ENCODE peak calls at places on chromosomes 11 and 22, in eight cellular contexts. D is A549, G is uterus, L is Caco-2, S is cardiac muscle cell, I is transverse colon, N is ovary, C is spleen. H is an unnamed sample. For H3K4me1, the result is how much of the 10 kb centered on the place peaks cover.

GRCh38 chr11:133907841-133908241 is 48.9 kb downstream of the IGSF9B start:
- DNase-seq in D (no peak), G (no peak), L (no peak), S (no peak), I (no peak), N (no peak), C (peak), H (no peak)

GRCh38 chr22:30870451-30871345 is 97.9 kb downstream of the MORC2 start:
- DNase-seq in D (no peak), G (peak), L (peak), S (no peak), I (peak), N (peak), C (peak), H (peak)

GRCh38 chr11:66281001-66281400 is 3.0 kb downstream of the CNIH2 start:
- DNase-seq in D (no peak), G (no peak), L (no peak), S (no peak), I (no peak), N (no peak), C (no peak), H (no peak)

GRCh38 chr22:20653012-20653794 is 120.7 kb upstream of the SERPIND1 start:
- DNase-seq in D (no peak), G (no peak), L (no peak), S (no peak), I (no peak), N (no peak), C (no peak), H (peak)

GRCh38 chr11:131894615-131895544 is 524.5 kb downstream of the NTM start:
- DNase-seq in D (no peak), G (no peak), L (no peak), S (peak), I (no peak), N (no peak), C (no peak), H (no peak)

GRCh38 chr11:34609850-34610249 is 11.0 kb upstream of the EHF start:
- DNase-seq in D (peak), G (no peak), L (no peak), S (no peak), I (no peak), N (no peak), C (no peak), H (no peak)

GRCh38 chr22:37822079-37822833 is 926 bp upstream of the GALR3 start:
- DNase-seq in D (no peak), G (no peak), L (no peak), S (no peak), I (no peak), N (no peak), C (no peak), H (no peak)

GRCh38 chr11:79087238-79087956 is 353.4 kb downstream of the TENM4 start:
- DNase-seq in D (peak), G (no peak), L (peak), S (peak), I (no peak), N (no peak), C (no peak), H (no peak)

GRCh38 chr11:83272627-83273026 is 13.5 kb downstream of the CCDC90B start:
- DNase-seq in D (no peak), G (no peak), L (no peak), S (peak), I (no peak), N (no peak), C (no peak), H (no peak)

GRCh38 chr11:92885600-92885999 is 83.9 kb upstream of the MTNR1B start:
- DNase-seq in D (no peak), G (no peak), L (no peak), S (no peak), I (no peak), N (no peak), C (no peak), H (no peak)

GRCh38 chr22:42996646-42997365 is 18.1 kb downstream of the PACSIN2 start:
- DNase-seq in D (no peak), G (peak), L (no peak), S (peak), I (no peak), N (no peak), C (no peak), H (no peak)

GRCh38 chr11:28878025-28878424 is 769.8 kb downstream of the METTL15 start:
- DNase-seq in D (peak), G (no peak), L (no peak), S (peak), I (no peak), N (no peak), C (no peak), H (no peak)

GRCh38 chr11:8220261-8221024 is 43.2 kb downstream of the LMO1 start:
- DNase-seq in D (no peak), G (no peak), L (no peak), S (no peak), I (no peak), N (no peak), C (peak), H (no peak)

GRCh38 chr11:32671051-32671450 is 87.4 kb downstream of the EIF3M start:
- DNase-seq in D (no peak), G (no peak), L (no peak), S (peak), I (no peak), N (no peak), C (no peak), H (no peak)

GRCh38 chr11:6568191-6568918 is 35.1 kb downstream of the RRP8 start:
- DNase-seq in D (peak), G (no peak), L (no peak), S (peak), I (no peak), N (peak), C (no peak), H (no peak)

GRCh38 chr11:18393581-18394299 is 623 bp upstream of the LDHA start:
- DNase-seq in D (no peak), G (no peak), L (no peak), S (no peak), I (no peak), N (peak), C (peak), H (peak)

GRCh38 chr11:109121173-109121938 is 300.6 kb upstream of the C11orf87 start:
- DNase-seq in D (no peak), G (no peak), L (no peak), S (no peak), I (no peak), N (no peak), C (no peak), H (no peak)

GRCh38 chr11:35545604-35546003 is 20.2 kb upstream of the PAMR1 start:
- DNase-seq in D (no peak), G (no peak), L (no peak), S (no peak), I (no peak), N (no peak), C (no peak), H (no peak)

GRCh38 chr11:6746086-6746618 is 25.6 kb downstream of the OR2AG2 start:
- DNase-seq in D (no peak), G (no peak), L (no peak), S (peak), I (peak), N (no peak), C (peak), H (no peak)

GRCh38 chr11:46242961-46243795 is 34.3 kb upstream of the CREB3L1 start:
- DNase-seq in D (peak), G (peak), L (peak), S (peak), I (peak), N (peak), C (peak), H (peak)

GRCh38 chr11:130490682-130491449 is 42.4 kb downstream of the ADAMTS15 start:
- DNase-seq in D (no peak), G (no peak), L (no peak), S (no peak), I (no peak), N (no peak), C (no peak), H (no peak)

GRCh38 chr11:68845351-68846002 is 3.8 kb upstream of the CPT1A start:
- DNase-seq in D (no peak), G (no peak), L (no peak), S (no peak), I (no peak), N (no peak), C (no peak), H (no peak)

GRCh38 chr11:2944953-2945756 is 15.9 kb upstream of the PHLDA2 start:
- DNase-seq in D (no peak), G (peak), L (no peak), S (peak), I (peak), N (peak), C (peak), H (peak)

GRCh38 chr11:116073854-116074837 is 569.9 kb upstream of the CADM1 start:
- DNase-seq in D (no peak), G (peak), L (peak), S (peak), I (no peak), N (no peak), C (no peak), H (no peak)

GRCh38 chr22:24155597-24156145 is 25.6 kb upstream of the SUSD2 start:
- DNase-seq in D (peak), G (peak), L (no peak), S (peak), I (peak), N (peak), C (peak), H (peak)

GRCh38 chr22:24153959-24154358 is 27.3 kb upstream of the SUSD2 start:
- DNase-seq in D (no peak), G (no peak), L (no peak), S (no peak), I (no peak), N (no peak), C (no peak), H (no peak)

GRCh38 chr22:24156146-24156914 is 25.0 kb upstream of the SUSD2 start:
- DNase-seq in D (no peak), G (no peak), L (no peak), S (peak), I (peak), N (peak), C (peak), H (no peak)

GRCh38 chr22:24153353-24153752 is 27.9 kb upstream of the SUSD2 start:
- DNase-seq in D (no peak), G (no peak), L (no peak), S (peak), I (peak), N (no peak), C (peak), H (no peak)

DNA sequence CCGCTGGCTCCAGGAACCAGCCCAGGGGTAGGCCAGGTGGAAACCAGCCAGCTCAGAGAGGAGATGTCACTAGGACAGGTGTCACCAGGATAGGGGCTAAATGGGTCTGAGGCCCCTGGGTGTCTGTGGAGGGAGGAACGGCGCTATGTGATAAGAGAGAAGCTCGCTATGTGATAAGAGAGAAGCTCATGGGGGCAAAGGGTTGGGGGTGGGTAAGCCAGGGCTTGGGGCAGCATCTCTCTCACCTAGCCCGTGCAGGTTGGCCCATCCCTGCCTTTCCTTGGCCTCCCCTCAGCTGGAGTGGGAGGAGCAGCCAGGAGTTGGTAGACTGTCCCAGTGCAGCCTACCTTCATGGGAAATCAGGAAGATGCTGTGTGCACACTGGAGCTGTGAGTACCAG is 26.5 kb upstream of the SUSD2 start:
- DNase-seq in D (no peak), G (no peak), L (no peak), S (no peak), I (no peak), N (no peak), C (no peak), H (no peak)
- H3K4me1 ChIP-seq in D (under half), G (under half), L (under half), S (half or more), I (under half), N (under half), C (under half), H (under half)

GRCh38 chr11:61103851-61104423 is 1.6 kb downstream of the CD5 start:
- DNase-seq in D (no peak), G (no peak), L (no peak), S (no peak), I (no peak), N (no peak), C (peak), H (no peak)

GRCh38 chr11:61107888-61108287 is 5.6 kb downstream of the CD5 start:
- DNase-seq in D (no peak), G (no peak), L (no peak), S (no peak), I (no peak), N (no peak), C (no peak), H (no peak)

GRCh38 chr11:61106906-61107470 is 4.7 kb downstream of the CD5 start:
- DNase-seq in D (no peak), G (no peak), L (no peak), S (no peak), I (no peak), N (no peak), C (no peak), H (no peak)

GRCh38 chr11:61104963-61105362 is 2.7 kb downstream of the CD5 start:
- DNase-seq in D (no peak), G (no peak), L (no peak), S (no peak), I (no peak), N (no peak), C (peak), H (no peak)

DNA sequence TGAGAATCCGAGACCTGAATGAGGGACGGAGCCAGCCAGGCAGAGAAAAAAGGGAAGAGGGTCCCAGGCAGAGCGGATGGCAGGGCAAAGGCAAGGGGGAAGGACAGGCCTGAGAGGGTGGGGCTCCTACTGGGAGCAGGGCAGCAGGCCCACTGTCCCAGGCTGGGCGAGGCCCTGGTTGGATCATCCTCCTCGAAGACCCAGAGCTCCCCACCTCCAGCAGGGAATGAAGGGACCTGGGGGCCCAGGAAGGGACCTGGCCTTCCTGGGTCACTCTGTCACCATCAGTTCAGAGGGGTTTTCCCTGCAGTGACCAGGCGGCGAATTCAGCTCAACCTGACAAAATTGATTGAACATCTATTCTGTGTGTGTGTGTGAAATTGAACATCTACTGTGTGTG is 4.0 kb downstream of the CD5 start:
- DNase-seq in D (no peak), G (no peak), L (no peak), S (no peak), I (no peak), N (no peak), C (no peak), H (no peak)
- H3K4me1 ChIP-seq in D (under half), G (under half), L (under half), S (under half), I (under half), N (under half), C (under half), H (under half)

GRCh38 chr22:49947296-49947622 is 13.3 kb upstream of the PIM3 start:
- DNase-seq in D (no peak), G (no peak), L (no peak), S (no peak), I (no peak), N (no peak), C (no peak), H (no peak)
- H3K4me1 ChIP-seq in D (half or more), G (under half), L (half or more), S (under half), I (under half), N (under half), C (under half), H (under half)

GRCh38 chr11:94787798-94788197 is 19.6 kb downstream of the AMOTL1 start:
- DNase-seq in D (no peak), G (no peak), L (no peak), S (no peak), I (no peak), N (no peak), C (no peak), H (peak)

GRCh38 chr11:94782446-94782845 is 14.3 kb downstream of the AMOTL1 start:
- DNase-seq in D (no peak), G (no peak), L (no peak), S (peak), I (no peak), N (no peak), C (no peak), H (no peak)

GRCh38 chr11:94786264-94787126 is 18.3 kb downstream of the AMOTL1 start:
- DNase-seq in D (peak), G (no peak), L (no peak), S (peak), I (no peak), N (no peak), C (no peak), H (no peak)

GRCh38 chr11:94785509-94785908 is 17.4 kb downstream of the AMOTL1 start:
- DNase-seq in D (no peak), G (no peak), L (no peak), S (no peak), I (no peak), N (no peak), C (no peak), H (no peak)

GRCh38 chr11:94784884-94785283 is 16.7 kb downstream of the AMOTL1 start:
- DNase-seq in D (no peak), G (no peak), L (no peak), S (no peak), I (no peak), N (no peak), C (no peak), H (no peak)
- H3K4me1 ChIP-seq in D (under half), G (under half), L (half or more), S (under half), I (half or more), N (under half), C (under half), H (under half)